ENCODE peak calls at places on chromosomes 4 and X, in ten cellular contexts. S is effector memory CD4-positive, alpha-beta T cell; G is choroid plexus epithelial cell; L is astrocyte; U is iPS DF 6.9; V is lower lobe of right lung; O is psoas muscle; W is colonic mucosa; X is fibroblast of lung; K is epithelial cell of esophagus. Y is an unnamed sample.
A peak's percentile ranks its signal among the peaks of the same experiment; 100 is the strongest.

GRCh38 chr4:55087016-55087929 is 38.1 kb downstream of the KDR start:
- DNase-seq in S (no peak), G (peak; percentile 53), L (peak; percentile 32), U (no peak), V (no peak), O (no peak), W (no peak), X (peak; percentile 43), K (no peak), Y (no peak)

GRCh38 chr4:109928327-109929045 is 15.8 kb downstream of the EGF start:
- DNase-seq in S (no peak), G (no peak), L (no peak), U (no peak), V (no peak), O (no peak), W (no peak), X (no peak), K (no peak), Y (no peak)

GRCh38 chrX:48003758-48004457 is at the start of gene ZNF182:
- DNase-seq in S (peak; percentile 86), G (peak; percentile 84), L (peak; percentile 63), U (peak; percentile 70), V (peak; percentile 95), O (peak; percentile 97), W (peak; percentile 91), X (peak; percentile 79), K (peak; percentile 79), Y (peak; percentile 74)

GRCh38 chr4:4216668-4217067 is 10.1 kb downstream of the OTOP1 start:
- DNase-seq in S (no peak), G (peak; percentile 61), L (peak; percentile 41), U (no peak), V (no peak), O (no peak), W (no peak), X (peak; percentile 55), K (peak; percentile 57), Y (no peak)

GRCh38 chr4:19030536-19030935 is 1009.0 kb upstream of the LCORL start:
- DNase-seq in S (no peak), G (no peak), L (peak; percentile 38), U (no peak), V (no peak), O (no peak), W (no peak), X (peak; percentile 50), K (no peak), Y (no peak)

GRCh38 chr4:74474345-74475099 is 29.6 kb downstream of the AREG start:
- DNase-seq in S (no peak), G (peak; percentile 52), L (peak; percentile 51), U (no peak), V (no peak), O (no peak), W (peak; percentile 22), X (peak; percentile 64), K (peak; percentile 53), Y (no peak)

GRCh38 chrX:44299177-44299576 is 44.3 kb downstream of the EFHC2 start:
- DNase-seq in S (no peak), G (no peak), L (peak; percentile 29), U (no peak), V (no peak), O (no peak), W (no peak), X (peak; percentile 25), K (no peak), Y (no peak)

GRCh38 chr4:173529505-173530325 is at the start of gene HAND2:
- DNase-seq in S (no peak), G (no peak), L (no peak), U (no peak), V (no peak), O (peak; percentile 48), W (peak; percentile 63), X (peak; percentile 25), K (no peak), Y (no peak)

GRCh38 chr4:187432310-187432709 is 563.3 kb upstream of the ZFP42 start:
- DNase-seq in S (no peak), G (no peak), L (no peak), U (no peak), V (no peak), O (no peak), W (no peak), X (no peak), K (no peak), Y (no peak)

GRCh38 chr4:6840062-6840976 is 57.8 kb downstream of the KIAA0232 start:
- DNase-seq in S (no peak), G (peak; percentile 64), L (peak; percentile 53), U (no peak), V (no peak), O (no peak), W (no peak), X (peak; percentile 67), K (no peak), Y (no peak)

GRCh38 chr4:146029147-146029546 is 90.5 kb upstream of the ZNF827 start:
- DNase-seq in S (no peak), G (peak; percentile 21), L (peak; percentile 16), U (no peak), V (no peak), O (no peak), W (no peak), X (peak; percentile 35), K (peak; percentile 11), Y (no peak)

GRCh38 chr4:168318266-168318895 is at the start of gene DDX60:
- DNase-seq in S (peak; percentile 72), G (peak; percentile 86), L (peak; percentile 61), U (no peak), V (peak; percentile 85), O (peak; percentile 76), W (peak; percentile 86), X (peak; percentile 73), K (peak; percentile 76), Y (peak; percentile 67)

DNA sequence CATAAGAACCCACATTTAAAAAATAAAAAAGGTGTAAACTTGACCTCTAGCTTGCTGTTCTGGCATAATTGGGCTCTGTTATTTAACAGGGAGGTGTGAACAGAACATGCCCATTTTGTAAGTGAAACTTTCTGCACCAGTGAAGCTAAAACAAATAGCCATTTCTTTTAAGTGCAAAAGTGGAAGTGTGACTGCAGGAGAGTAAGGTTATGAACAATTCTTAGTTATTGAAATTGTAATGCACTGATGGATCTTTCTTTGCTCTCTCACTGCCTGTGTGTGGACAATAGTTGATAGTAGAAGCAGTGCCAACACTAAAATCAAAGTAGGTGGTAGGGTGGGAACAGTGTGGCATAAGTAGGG is 12.6 kb downstream of the P2RY10 start:
- DNase-seq in S (no peak), G (no peak), L (no peak), U (no peak), V (no peak), O (no peak), W (no peak), X (no peak), K (no peak), Y (peak; percentile 36)
- H3K4me3 ChIP-seq in S (no peak overlapping the region), G (no peak overlapping the region), L (no peak overlapping the region), U (no peak overlapping the region), V (no peak overlapping the region), O (no peak overlapping the region), W (no peak overlapping the region), X (no peak overlapping the region), K (no peak overlapping the region), Y (no peak overlapping the region)

GRCh38 chrX:56782791-56783449 is 53.9 kb downstream of the NBDY start:
- DNase-seq in S (no peak), G (no peak), L (no peak), U (no peak), V (no peak), O (peak; percentile 76), W (peak; percentile 34), X (no peak), K (no peak), Y (no peak)
- H3K4me3 ChIP-seq in S (peak overlapping the region; percentile 37), G (no peak overlapping the region), L (no peak overlapping the region), U (no peak overlapping the region), V (no peak overlapping the region), O (peak overlapping the region; percentile 65), W (peak overlapping the region; percentile 35), X (no peak overlapping the region), K (no peak overlapping the region), Y (no peak overlapping the region)

GRCh38 chr4:38752393-38752961 is 30.3 kb downstream of the TLR10 start:
- DNase-seq in S (no peak), G (peak; percentile 76), L (peak; percentile 58), U (no peak), V (no peak), O (no peak), W (no peak), X (peak; percentile 63), K (no peak), Y (peak; percentile 61)
- H3K4me3 ChIP-seq in S (no peak overlapping the region), G (peak overlapping the region; percentile 9), L (peak overlapping the region; percentile 40), U (no peak overlapping the region), V (no peak overlapping the region), O (no peak overlapping the region), W (no peak overlapping the region), X (no peak overlapping the region), K (no peak overlapping the region), Y (no peak overlapping the region)

GRCh38 chrX:57364145-57364544 is 77.6 kb downstream of the FAAH2 start:
- DNase-seq in S (no peak), G (no peak), L (no peak), U (no peak), V (no peak), O (no peak), W (no peak), X (no peak), K (no peak), Y (no peak)
- H3K4me3 ChIP-seq in S (no peak overlapping the region), G (no peak overlapping the region), L (no peak overlapping the region), U (no peak overlapping the region), V (no peak overlapping the region), O (no peak overlapping the region), W (no peak overlapping the region), X (no peak overlapping the region), K (no peak overlapping the region), Y (no peak overlapping the region)

DNA sequence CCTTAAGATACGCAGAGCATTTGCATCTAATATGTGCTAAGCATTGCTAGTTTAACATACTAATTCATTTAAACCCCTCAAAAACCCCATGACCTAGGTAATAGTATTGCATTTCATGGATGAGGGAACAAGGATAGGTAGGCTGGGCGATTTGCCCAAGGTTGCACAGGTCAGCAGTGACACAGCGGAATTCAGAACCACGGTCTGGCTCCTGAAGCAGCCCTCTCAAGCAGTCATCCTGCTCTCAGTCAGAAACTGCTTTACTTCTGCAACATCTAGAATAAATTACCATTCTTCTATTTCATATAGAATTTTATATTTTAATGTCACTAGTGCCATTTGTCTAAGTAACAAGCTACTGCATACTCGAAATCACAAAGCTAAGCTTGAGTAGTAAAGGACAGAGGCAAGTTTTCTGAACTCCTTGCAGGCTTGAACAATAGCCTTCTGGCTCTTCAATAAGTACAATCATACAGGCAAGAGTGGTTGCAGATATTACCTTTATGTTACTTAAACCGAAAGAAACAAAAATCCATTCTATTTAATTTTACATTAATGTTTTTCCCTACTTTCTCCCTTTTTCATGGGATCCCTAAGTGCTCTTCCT is 555 bp upstream of the SPP1 start:
- DNase-seq in S (no peak), G (no peak), L (peak; percentile 34), U (no peak), V (no peak), O (no peak), W (no peak), X (peak; percentile 49), K (peak; percentile 29), Y (no peak)
- H3K4me3 ChIP-seq in S (no peak overlapping the region), G (no peak overlapping the region), L (no peak overlapping the region), U (no peak overlapping the region), V (no peak overlapping the region), O (no peak overlapping the region), W (no peak overlapping the region), X (no peak overlapping the region), K (no peak overlapping the region), Y (no peak overlapping the region)

GRCh38 chr4:87387237-87387636 is 3.8 kb downstream of the HSD17B11 start:
- DNase-seq in S (no peak), G (no peak), L (no peak), U (no peak), V (no peak), O (no peak), W (peak; percentile 78), X (no peak), K (no peak), Y (no peak)
- H3K4me3 ChIP-seq in S (no peak overlapping the region), G (no peak overlapping the region), L (no peak overlapping the region), U (no peak overlapping the region), V (peak overlapping the region; percentile 71), O (no peak overlapping the region), W (no peak overlapping the region), X (no peak overlapping the region), K (no peak overlapping the region), Y (no peak overlapping the region)

GRCh38 chrX:16125520-16126149 is 2.3 kb downstream of the GRPR start:
- DNase-seq in S (no peak), G (no peak), L (no peak), U (no peak), V (no peak), O (no peak), W (no peak), X (no peak), K (no peak), Y (no peak)
- H3K4me3 ChIP-seq in S (no peak overlapping the region), G (no peak overlapping the region), L (peak overlapping the region; percentile 28), U (peak overlapping the region; percentile 49), V (no peak overlapping the region), O (no peak overlapping the region), W (no peak overlapping the region), X (no peak overlapping the region), K (no peak overlapping the region), Y (no peak overlapping the region)